ENCODE peak calls at places on chromosomes 7 and 10, in six cellular contexts. H is K562, M is GM12878, Q is HCT116, G is H1, C is HepG2. Y is an unnamed sample.

GRCh38 chr7:147485660-147486210 is 1104.8 kb upstream of the C7orf33 start:
- DNase-seq in H (no peak), C (no peak), Q (no peak), G (no peak), M (no peak), Y (no peak)

GRCh38 chr10:11742009-11742778 is at the start of gene ECHDC3:
- DNase-seq in H (peak; percentile 96), Q (no peak), C (no peak), G (peak; percentile 84), M (no peak), Y (peak; percentile 11)

GRCh38 chr7:3439333-3440030 is 138.4 kb downstream of the SDK1 start:
- DNase-seq in M (no peak), H (no peak), C (no peak), G (no peak), Q (no peak), Y (no peak)

GRCh38 chr10:16746856-16747255 is 70.4 kb downstream of the RSU1 start:
- DNase-seq in C (no peak), G (no peak), H (no peak), Q (no peak), M (no peak), Y (no peak)

GRCh38 chr7:45701701-45702460 is 127.7 kb downstream of the ADCY1 start:
- DNase-seq in Q (no peak), H (no peak), M (no peak), C (no peak), G (no peak), Y (no peak)

GRCh38 chr10:85012305-85012704 is 683.9 kb downstream of the CCSER2 start:
- DNase-seq in Q (no peak), H (no peak), M (no peak), C (no peak), G (no peak), Y (no peak)

GRCh38 chr7:69674701-69675182 is 76.5 kb downstream of the AUTS2 start:
- DNase-seq in M (peak; percentile 78), G (no peak), C (no peak), Q (no peak), H (no peak), Y (no peak)

GRCh38 chr10:5960070-5960972 is 17.0 kb downstream of the IL15RA start:
- DNase-seq in C (no peak), G (no peak), M (no peak), Q (no peak), H (peak; percentile 46), Y (no peak)

GRCh38 chr10:42769653-42770052 is 12.9 kb upstream of the BMS1 start:
- DNase-seq in M (no peak), Q (no peak), H (peak; percentile 71), G (no peak), C (no peak), Y (no peak)

GRCh38 chr7:8260871-8261707 is 878 bp downstream of the ICA1 start:
- DNase-seq in Q (no peak), H (peak; percentile 28), G (no peak), C (no peak), M (no peak), Y (no peak)

GRCh38 chr7:105678811-105679495 is 97.7 kb upstream of the EFCAB10 start:
- DNase-seq in G (no peak), C (no peak), Q (no peak), H (no peak), M (no peak), Y (no peak)

GRCh38 chr7:43535810-43536585 is 46.9 kb upstream of the STK17A start:
- DNase-seq in G (no peak), M (no peak), C (no peak), Q (no peak), H (no peak), Y (no peak)

GRCh38 chr10:25072786-25073185 is 56.4 kb downstream of the THNSL1 start:
- DNase-seq in M (no peak), H (no peak), G (no peak), Q (no peak), C (no peak), Y (no peak)

GRCh38 chr7:25851332-25852248 is 300.4 kb upstream of the NFE2L3 start:
- DNase-seq in H (peak; percentile 62), Q (no peak), C (peak; percentile 46), G (peak; percentile 91), M (no peak), Y (peak; percentile 87)

GRCh38 chr7:157570531-157571200 is 233.9 kb downstream of the DNAJB6 start:
- DNase-seq in Q (no peak), G (no peak), M (no peak), H (no peak), C (no peak), Y (no peak)

GRCh38 chr7:102463841-102464576 is 654 bp downstream of the ALKBH4 start:
- DNase-seq in M (no peak), Q (no peak), H (peak; percentile 46), G (no peak), C (no peak), Y (no peak)

GRCh38 chr10:42783181-42783549 is 570 bp downstream of the BMS1 start:
- DNase-seq in H (no peak), M (no peak), C (peak; percentile 16), G (no peak), Q (no peak), Y (no peak)

GRCh38 chr10:27072436-27073114 is 27.7 kb downstream of the ANKRD26 start:
- DNase-seq in G (peak; percentile 65), Q (no peak), H (peak; percentile 14), C (no peak), M (no peak), Y (peak; percentile 15)

GRCh38 chr10:121172406-121172805 is 321.2 kb downstream of the WDR11 start:
- DNase-seq in C (no peak), H (no peak), M (no peak), G (no peak), Q (no peak), Y (no peak)

GRCh38 chr7:87038993-87039716 is 20.3 kb downstream of the ELAPOR2 start:
- DNase-seq in C (no peak), H (no peak), Q (no peak), G (no peak), M (no peak), Y (no peak)

GRCh38 chr7:66348531-66348930 is 143.4 kb downstream of the TPST1 start:
- DNase-seq in H (no peak), Q (no peak), M (no peak), G (no peak), C (no peak), Y (no peak)

GRCh38 chr10:110664483-110665420 is 20.6 kb downstream of the RBM20 start:
- DNase-seq in C (peak; percentile 20), M (no peak), H (no peak), Q (peak; percentile 76), G (no peak), Y (no peak)

GRCh38 chr10:107814865-107815487 is 650.5 kb upstream of the SORCS1 start:
- DNase-seq in Q (no peak), C (peak; percentile 5), H (no peak), G (peak; percentile 69), M (peak; percentile 20), Y (peak; percentile 55)

GRCh38 chr7:73880755-73881328 is 19.9 kb downstream of the TMEM270 start:
- DNase-seq in Q (no peak), H (no peak), C (no peak), M (no peak), G (no peak), Y (no peak)

GRCh38 chr7:73876361-73876760 is 15.4 kb downstream of the TMEM270 start:
- DNase-seq in Q (no peak), M (no peak), C (no peak), H (no peak), G (no peak), Y (no peak)

GRCh38 chr7:73881352-73882059 is 20.5 kb downstream of the TMEM270 start:
- DNase-seq in M (no peak), Q (no peak), G (no peak), C (no peak), H (no peak), Y (no peak)

GRCh38 chr7:73879977-73880681 is 19.2 kb downstream of the TMEM270 start:
- DNase-seq in Q (no peak), G (no peak), M (no peak), C (peak; percentile 74), H (no peak), Y (no peak)

DNA sequence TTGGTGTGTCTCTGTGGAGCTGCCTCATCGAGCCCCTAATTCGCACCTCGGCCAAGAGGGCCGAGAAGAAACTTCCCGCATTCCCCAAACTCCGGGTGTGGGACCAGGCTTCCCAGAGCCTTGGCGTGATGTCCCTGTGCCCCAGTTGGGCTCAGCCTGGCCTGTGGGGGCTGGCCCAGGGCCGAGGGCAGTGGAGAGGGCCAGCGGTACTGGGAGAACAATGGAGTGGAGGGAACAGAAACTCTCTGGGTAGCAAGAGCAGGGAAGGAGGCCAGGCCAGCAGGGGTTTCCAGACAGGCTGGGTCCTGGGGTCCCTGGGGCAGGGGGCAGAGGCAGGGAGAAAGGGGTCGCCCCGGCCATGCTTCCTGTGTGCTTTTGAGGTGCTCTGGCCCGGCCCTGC is 16.0 kb downstream of the TMEM270 start:
- DNase-seq in C (no peak), M (no peak), Q (no peak), H (no peak), G (no peak), Y (no peak)
- TF ChIP-seq ZNF274 in C (no peak), M (no peak), Q (no peak), H (no peak), G (no peak), Y (no peak)

GRCh38 chr10:87850742-87851205 is 12.6 kb downstream of the KLLN start:
- DNase-seq in M (no peak), Q (no peak), C (peak; percentile 67), G (no peak), H (peak; percentile 16), Y (no peak)
- TF ChIP-seq ZNF274 in M (no peak), Q (no peak), C (no peak), G (no peak), H (no peak), Y (no peak)

GRCh38 chr10:88879754-88880286 is at the start of gene STAMBPL1:
- DNase-seq in H (no peak), M (peak; percentile 50), C (no peak), Q (no peak), G (no peak), Y (no peak)
- TF ChIP-seq ZNF274 in H (no peak), M (no peak), C (no peak), Q (no peak), G (no peak), Y (no peak)

DNA sequence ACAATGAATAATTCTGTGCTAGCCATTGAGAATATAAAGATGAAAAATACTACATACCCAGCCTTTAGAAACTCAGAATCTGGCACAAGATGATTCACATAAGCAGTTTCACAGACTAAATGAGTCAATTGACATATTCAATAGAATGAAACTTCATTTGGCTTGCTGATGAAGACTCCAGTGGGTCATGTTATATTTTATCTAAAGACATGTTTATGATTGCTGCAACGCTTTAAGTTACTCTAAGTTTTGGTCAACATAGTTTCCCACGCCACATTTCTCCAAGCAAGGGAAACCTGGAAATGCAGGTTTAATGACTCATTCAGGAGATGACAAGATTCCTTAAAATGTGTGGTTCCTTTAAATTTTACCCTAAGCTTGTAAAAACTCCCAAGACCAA is 6.8 kb downstream of the SEMA3A start:
- DNase-seq in G (no peak), H (no peak), C (no peak), Q (no peak), M (no peak), Y (no peak)
- TF ChIP-seq ZNF274 in G (no peak), H (no peak), C (no peak), Q (no peak), M (no peak), Y (no peak)

Y was measured in NT2/D1.